ENCODE peak calls at places on chromosome 2, in nine cellular contexts. J, O, T, N, S, W, H, Z and K are unnamed samples.

GRCh38 chr2:120932881-120933280 is 197.2 kb downstream of the GLI2 start:
- DNase-seq in J (no peak), O (no peak), T (no peak), N (no peak), S (no peak), W (no peak), H (no peak), Z (no peak), K (no peak)

GRCh38 chr2:239106314-239106908 is 258.5 kb downstream of the TWIST2 start:
- DNase-seq in J (peak; percentile 21), O (peak; percentile 86), T (peak; percentile 53), N (peak; percentile 71), S (no peak), W (no peak), H (peak; percentile 10), Z (no peak), K (peak; percentile 43)

GRCh38 chr2:232477751-232478510 is 9.7 kb downstream of the ECEL1 start:
- DNase-seq in J (no peak), O (no peak), T (no peak), N (no peak), S (no peak), W (no peak), H (no peak), Z (no peak), K (no peak)

GRCh38 chr2:152486048-152486736 is 151.2 kb downstream of the FMNL2 start:
- DNase-seq in J (no peak), O (no peak), T (no peak), N (no peak), S (no peak), W (no peak), H (no peak), Z (no peak), K (no peak)

GRCh38 chr2:168482245-168482644 is 26.2 kb downstream of the CERS6 start:
- DNase-seq in J (no peak), O (no peak), T (no peak), N (no peak), S (no peak), W (no peak), H (no peak), Z (no peak), K (no peak)

GRCh38 chr2:34419856-34420255 is 820.8 kb upstream of the FAM98A start:
- DNase-seq in J (no peak), O (no peak), T (no peak), N (no peak), S (no peak), W (no peak), H (no peak), Z (no peak), K (no peak)

GRCh38 chr2:53632714-53633113 is 134.9 kb upstream of the CHAC2 start:
- DNase-seq in J (no peak), O (no peak), T (no peak), N (peak; percentile 24), S (no peak), W (peak; percentile 21), H (no peak), Z (no peak), K (no peak)

GRCh38 chr2:121333231-121333630 is 48.2 kb upstream of the TFCP2L1 start:
- DNase-seq in J (no peak), O (no peak), T (no peak), N (no peak), S (no peak), W (no peak), H (no peak), Z (no peak), K (no peak)

GRCh38 chr2:161358838-161359237 is 50.6 kb downstream of the PSMD14 start:
- DNase-seq in J (no peak), O (no peak), T (no peak), N (peak; percentile 27), S (no peak), W (no peak), H (no peak), Z (no peak), K (no peak)

GRCh38 chr2:104790901-104791495 is 62.9 kb upstream of the POU3F3 start:
- DNase-seq in J (no peak), O (no peak), T (no peak), N (no peak), S (no peak), W (no peak), H (no peak), Z (no peak), K (no peak)